ENCODE peak calls at places on chromosomes 7 and 10, in seven cellular contexts. C, H, Q, P, L, W and X are unnamed samples.

GRCh38 chr10:97179311-97179710 is 6.4 kb downstream of the SLIT1 start:
- DNase-seq in H (no peak), P (no peak), W (no peak), L (no peak), Q (no peak), C (no peak), X (no peak)

GRCh38 chr7:73717025-73717807 is 2.3 kb downstream of the STX1A start:
- DNase-seq in W (peak), Q (no peak), P (peak), L (no peak), H (no peak), C (peak), X (no peak)

GRCh38 chr7:69374036-69374420 is 224.2 kb upstream of the AUTS2 start:
- DNase-seq in C (peak), Q (no peak), L (no peak), H (no peak), W (no peak), P (no peak), X (no peak)

GRCh38 chr10:110865184-110865803 is 6.4 kb upstream of the PDCD4 start:
- DNase-seq in C (peak), W (peak), H (no peak), L (peak), P (peak), Q (no peak), X (peak)

GRCh38 chr7:132403465-132404110 is 172.7 kb downstream of the PLXNA4 start:
- DNase-seq in H (no peak), Q (no peak), L (no peak), W (no peak), P (no peak), C (no peak), X (no peak)

GRCh38 chr7:155669717-155670505 is 25.4 kb downstream of the RBM33 start:
- DNase-seq in L (no peak), H (no peak), C (peak), W (peak), Q (no peak), P (peak), X (no peak)

GRCh38 chr10:79376751-79377556 is 29.7 kb downstream of the PPIF start:
- DNase-seq in Q (no peak), H (no peak), C (no peak), L (no peak), P (no peak), W (no peak), X (no peak)

GRCh38 chr10:86659721-86660438 is 5.5 kb downstream of the OPN4 start:
- DNase-seq in H (no peak), P (no peak), C (no peak), W (no peak), Q (no peak), L (no peak), X (no peak)

GRCh38 chr7:144391823-144392255 is 11.7 kb downstream of the NOBOX start:
- DNase-seq in L (peak), Q (no peak), P (peak), C (peak), H (no peak), W (peak), X (peak)

GRCh38 chr7:36742911-36743775 is 18.8 kb upstream of the AOAH start:
- DNase-seq in C (no peak), Q (no peak), H (no peak), L (no peak), P (no peak), W (no peak), X (no peak)